ENCODE peak calls at places on chromosome 7, in four cellular contexts. One of them, this sample, is unnamed.

GRCh38 chr7:53110425-53110824 is 75.0 kb downstream of the POM121L12 start:
- DNase-seq in GM10248: no peak
- DNase-seq in RWPE1: no peak
- DNase-seq in fibroblast of mammary gland: no peak
- DNase-seq in this sample: no peak

GRCh38 chr7:70647801-70648491 is 484.0 kb upstream of the GALNT17 start:
- DNase-seq in GM10248: peak; percentile 56
- DNase-seq in RWPE1: peak; percentile 29
- DNase-seq in fibroblast of mammary gland: peak; percentile 64
- DNase-seq in this sample: no peak

GRCh38 chr7:26860361-26860760 is 4.0 kb downstream of the SKAP2 start:
- DNase-seq in GM10248: no peak
- DNase-seq in RWPE1: no peak
- DNase-seq in fibroblast of mammary gland: peak; percentile 43
- DNase-seq in this sample: peak; percentile 62

GRCh38 chr7:122619664-122620063 is 79.3 kb downstream of the RNF133 start:
- DNase-seq in GM10248: no peak
- DNase-seq in RWPE1: no peak
- DNase-seq in fibroblast of mammary gland: no peak
- DNase-seq in this sample: no peak

GRCh38 chr7:46610746-46611145 is 689.7 kb upstream of the IGFBP3 start:
- DNase-seq in GM10248: no peak
- DNase-seq in RWPE1: no peak
- DNase-seq in fibroblast of mammary gland: no peak
- DNase-seq in this sample: no peak

GRCh38 chr7:133355822-133356221 is 102.9 kb downstream of the EXOC4 start:
- DNase-seq in GM10248: no peak
- DNase-seq in RWPE1: no peak
- DNase-seq in fibroblast of mammary gland: no peak
- DNase-seq in this sample: no peak

GRCh38 chr7:132081686-132082085 is 494.6 kb downstream of the PLXNA4 start:
- DNase-seq in GM10248: no peak
- DNase-seq in RWPE1: no peak
- DNase-seq in fibroblast of mammary gland: no peak
- DNase-seq in this sample: no peak

GRCh38 chr7:158732483-158733219 is 28.0 kb upstream of the NCAPG2 start:
- DNase-seq in GM10248: no peak
- DNase-seq in RWPE1: no peak
- DNase-seq in fibroblast of mammary gland: no peak
- DNase-seq in this sample: no peak

GRCh38 chr7:116991233-116991632 is 37.9 kb downstream of the ST7 start:
- DNase-seq in GM10248: no peak
- DNase-seq in RWPE1: no peak
- DNase-seq in fibroblast of mammary gland: no peak
- DNase-seq in this sample: no peak

GRCh38 chr7:11355571-11355970 is 381.9 kb downstream of the PHF14 start:
- DNase-seq in GM10248: no peak
- DNase-seq in RWPE1: no peak
- DNase-seq in fibroblast of mammary gland: no peak
- DNase-seq in this sample: no peak

GRCh38 chr7:15305002-15305600 is 256.7 kb downstream of the AGMO start:
- DNase-seq in GM10248: no peak
- DNase-seq in RWPE1: peak; percentile 17
- DNase-seq in fibroblast of mammary gland: peak; percentile 62
- DNase-seq in this sample: peak; percentile 78

GRCh38 chr7:17408245-17408903 is 109.9 kb downstream of the AHR start:
- DNase-seq in GM10248: no peak
- DNase-seq in RWPE1: peak; percentile 82
- DNase-seq in fibroblast of mammary gland: peak; percentile 98
- DNase-seq in this sample: peak; percentile 85

GRCh38 chr7:104838537-104839299 is 175.3 kb upstream of the KMT2E start:
- DNase-seq in GM10248: no peak
- DNase-seq in RWPE1: no peak
- DNase-seq in fibroblast of mammary gland: no peak
- DNase-seq in this sample: no peak

GRCh38 chr7:40483630-40484029 is 348.8 kb downstream of the SUGCT start:
- DNase-seq in GM10248: no peak
- DNase-seq in RWPE1: no peak
- DNase-seq in fibroblast of mammary gland: peak; percentile 5
- DNase-seq in this sample: no peak

GRCh38 chr7:151699147-151699546 is 177.8 kb downstream of the PRKAG2 start:
- DNase-seq in GM10248: no peak
- DNase-seq in RWPE1: no peak
- DNase-seq in fibroblast of mammary gland: peak; percentile 97
- DNase-seq in this sample: no peak

GRCh38 chr7:2028733-2029132 is 204.0 kb downstream of the MAD1L1 start:
- DNase-seq in GM10248: no peak
- DNase-seq in RWPE1: no peak
- DNase-seq in fibroblast of mammary gland: no peak
- DNase-seq in this sample: no peak

GRCh38 chr7:105621617-105622016 is 40.3 kb upstream of the EFCAB10 start:
- DNase-seq in GM10248: no peak
- DNase-seq in RWPE1: no peak
- DNase-seq in fibroblast of mammary gland: peak; percentile 33
- DNase-seq in this sample: no peak

GRCh38 chr7:28996836-28997235 is 38.7 kb upstream of the TRIL start:
- DNase-seq in GM10248: no peak
- DNase-seq in RWPE1: no peak
- DNase-seq in fibroblast of mammary gland: no peak
- DNase-seq in this sample: no peak

GRCh38 chr7:117401293-117402002 is 25.8 kb downstream of the ASZ1 start:
- DNase-seq in GM10248: no peak
- DNase-seq in RWPE1: peak; percentile 12
- DNase-seq in fibroblast of mammary gland: no peak
- DNase-seq in this sample: peak; percentile 43

GRCh38 chr7:76383089-76383944 is 24.5 kb upstream of the YWHAG start:
- DNase-seq in GM10248: no peak
- DNase-seq in RWPE1: peak; percentile 38
- DNase-seq in fibroblast of mammary gland: peak; percentile 38
- DNase-seq in this sample: no peak

GRCh38 chr7:27605283-27605682 is 57.4 kb downstream of the HIBADH start:
- DNase-seq in GM10248: no peak
- DNase-seq in RWPE1: no peak
- DNase-seq in fibroblast of mammary gland: no peak
- DNase-seq in this sample: no peak

GRCh38 chr7:111853231-111853990 is 291.1 kb upstream of the IMMP2L start:
- DNase-seq in GM10248: no peak
- DNase-seq in RWPE1: no peak
- DNase-seq in fibroblast of mammary gland: peak; percentile 17
- DNase-seq in this sample: no peak
- TF ChIP-seq CTCF in GM10248: no peak
- TF ChIP-seq CTCF in RWPE1: no peak
- TF ChIP-seq CTCF in fibroblast of mammary gland: peak; percentile 17
- TF ChIP-seq CTCF in this sample: no peak

GRCh38 chr7:144854839-144855424 is 19.1 kb upstream of the TPK1 start:
- DNase-seq in GM10248: no peak
- DNase-seq in RWPE1: peak; percentile 36
- DNase-seq in fibroblast of mammary gland: peak; percentile 52
- DNase-seq in this sample: no peak
- TF ChIP-seq CTCF in GM10248: peak; percentile 44
- TF ChIP-seq CTCF in RWPE1: peak; percentile 81
- TF ChIP-seq CTCF in fibroblast of mammary gland: peak; percentile 57
- TF ChIP-seq CTCF in this sample: peak; percentile 71

GRCh38 chr7:24821045-24821853 is 64.0 kb upstream of the GSDME start:
- DNase-seq in GM10248: peak; percentile 68
- DNase-seq in RWPE1: peak; percentile 98
- DNase-seq in fibroblast of mammary gland: peak; percentile 96
- DNase-seq in this sample: peak; percentile 93
- TF ChIP-seq CTCF in GM10248: no peak
- TF ChIP-seq CTCF in RWPE1: no peak
- TF ChIP-seq CTCF in fibroblast of mammary gland: peak; percentile 41
- TF ChIP-seq CTCF in this sample: peak; percentile 55

GRCh38 chr7:156819733-156820295 is 73.2 kb downstream of the LMBR1 start:
- DNase-seq in GM10248: no peak
- DNase-seq in RWPE1: no peak
- DNase-seq in fibroblast of mammary gland: no peak
- DNase-seq in this sample: no peak

GRCh38 chr7:156818133-156818532 is 74.8 kb downstream of the LMBR1 start:
- DNase-seq in GM10248: no peak
- DNase-seq in RWPE1: no peak
- DNase-seq in fibroblast of mammary gland: no peak
- DNase-seq in this sample: no peak

GRCh38 chr7:156811706-156812105 is 81.3 kb downstream of the LMBR1 start:
- DNase-seq in GM10248: no peak
- DNase-seq in RWPE1: no peak
- DNase-seq in fibroblast of mammary gland: no peak
- DNase-seq in this sample: no peak

GRCh38 chr7:156820445-156821063 is 72.4 kb downstream of the LMBR1 start:
- DNase-seq in GM10248: no peak
- DNase-seq in RWPE1: no peak
- DNase-seq in fibroblast of mammary gland: no peak
- DNase-seq in this sample: no peak

DNA sequence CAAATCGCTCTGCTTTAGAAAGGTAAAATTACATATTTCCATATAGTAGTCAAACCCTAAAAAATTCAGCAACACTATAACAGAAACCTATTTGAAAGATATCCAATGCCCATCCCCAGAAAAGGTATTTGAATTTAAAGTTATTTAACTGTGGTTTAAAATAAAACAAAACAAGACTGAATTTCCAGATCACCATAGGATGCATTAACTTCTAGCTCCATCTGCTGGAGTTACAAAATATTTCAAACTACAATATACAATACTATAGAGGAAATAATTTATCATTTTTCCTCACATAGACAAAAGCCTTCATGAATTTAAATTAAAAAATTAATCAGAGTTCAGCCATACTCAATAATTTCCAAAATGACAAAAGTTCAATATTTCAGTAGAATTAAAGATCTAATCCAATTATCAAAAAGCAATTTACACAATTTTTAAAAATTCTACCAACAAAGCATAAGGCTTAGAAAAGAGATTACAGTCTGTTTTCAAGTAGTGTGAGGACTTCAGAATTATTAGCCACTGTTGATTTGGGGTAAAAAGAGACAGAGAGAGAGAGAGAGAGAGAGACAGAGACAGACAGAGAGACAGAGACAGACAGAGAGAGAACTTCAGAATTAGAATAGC is 75.9 kb downstream of the LMBR1 start:
- DNase-seq in GM10248: peak; percentile 22
- DNase-seq in RWPE1: peak; percentile 6
- DNase-seq in fibroblast of mammary gland: peak; percentile 39
- DNase-seq in this sample: no peak
- TF ChIP-seq CTCF in GM10248: peak; percentile 25
- TF ChIP-seq CTCF in RWPE1: peak; percentile 72
- TF ChIP-seq CTCF in fibroblast of mammary gland: peak; percentile 52
- TF ChIP-seq CTCF in this sample: no peak

DNA sequence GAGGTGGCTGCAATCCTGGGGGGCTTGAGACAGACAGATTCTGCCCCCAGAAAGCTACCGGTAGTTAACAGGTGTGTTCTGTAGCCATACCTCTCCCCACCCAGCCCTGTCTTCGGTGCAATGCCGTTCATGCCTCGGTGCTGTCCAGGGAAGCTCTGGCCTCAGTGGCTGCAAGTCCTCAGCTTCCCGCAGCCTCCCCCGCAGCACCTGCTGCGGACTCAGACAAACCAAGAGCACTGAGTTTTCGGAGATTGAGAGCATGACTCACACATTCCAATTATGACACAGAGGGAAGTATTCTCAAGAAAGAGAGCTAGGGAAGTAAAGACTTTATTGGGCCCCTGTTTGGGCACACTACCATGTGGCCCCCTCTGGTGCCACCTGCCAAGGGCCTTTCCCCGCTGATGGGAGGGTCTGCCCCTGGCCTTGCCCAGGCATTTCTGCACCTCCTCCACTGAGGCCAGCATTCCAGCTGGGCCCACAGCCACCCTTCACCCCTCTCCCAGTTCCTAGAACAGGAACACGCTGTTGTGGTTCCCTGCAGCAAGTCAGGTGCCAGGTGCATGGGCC is 30.2 kb upstream of the EZH2 start:
- DNase-seq in GM10248: peak; percentile 49
- DNase-seq in RWPE1: peak; percentile 43
- DNase-seq in fibroblast of mammary gland: peak; percentile 70
- DNase-seq in this sample: peak; percentile 45
- TF ChIP-seq CTCF in GM10248: no peak
- TF ChIP-seq CTCF in RWPE1: no peak
- TF ChIP-seq CTCF in fibroblast of mammary gland: no peak
- TF ChIP-seq CTCF in this sample: no peak

GRCh38 chr7:82507365-82507975 is 63.9 kb upstream of the CACNA2D1 start:
- DNase-seq in GM10248: no peak
- DNase-seq in RWPE1: no peak
- DNase-seq in fibroblast of mammary gland: no peak
- DNase-seq in this sample: peak; percentile 51
- TF ChIP-seq CTCF in GM10248: no peak
- TF ChIP-seq CTCF in RWPE1: no peak
- TF ChIP-seq CTCF in fibroblast of mammary gland: no peak
- TF ChIP-seq CTCF in this sample: no peak